ENCODE peak calls at places on chromosomes 12 and 14, in four cellular contexts. L is hepatic stellate cell, T is ACHN, X is type B pancreatic cell. H is an unnamed sample.

GRCh38 chr14:68135566-68135965 is 316.0 kb downstream of the RAD51B start:
- DNase-seq in L (no peak), T (no peak), X (no peak), H (no peak)

GRCh38 chr12:55931317-55931779 is 386 bp downstream of the DGKA start:
- DNase-seq in L (peak; percentile 36), T (peak; percentile 49), X (no peak), H (no peak)

GRCh38 chr12:110937104-110937641 is 16.8 kb upstream of the MYL2 start:
- DNase-seq in L (peak; percentile 69), T (peak; percentile 57), X (peak; percentile 80), H (no peak)

GRCh38 chr12:16844875-16845274 is 238.9 kb upstream of the LMO3 start:
- DNase-seq in L (no peak), T (peak; percentile 8), X (no peak), H (no peak)

GRCh38 chr14:81062816-81063215 is 107.4 kb downstream of the TSHR start:
- DNase-seq in L (no peak), T (no peak), X (no peak), H (no peak)

GRCh38 chr12:52151859-52152783 is 39.7 kb downstream of the KRT80 start:
- DNase-seq in L (peak; percentile 80), T (peak; percentile 85), X (no peak), H (no peak)

GRCh38 chr12:39102474-39103209 is 197.3 kb upstream of the CPNE8 start:
- DNase-seq in L (no peak), T (no peak), X (no peak), H (no peak)

GRCh38 chr14:102058931-102059330 is 27.9 kb downstream of the HSP90AA1 start:
- DNase-seq in L (no peak), T (no peak), X (no peak), H (no peak)

GRCh38 chr14:67517083-67517482 is 16.0 kb upstream of the PLEKHH1 start:
- DNase-seq in L (no peak), T (peak; percentile 35), X (no peak), H (no peak)

GRCh38 chr14:75833326-75834020 is 148.3 kb downstream of the TGFB3 start:
- DNase-seq in L (no peak), T (no peak), X (no peak), H (no peak)

GRCh38 chr14:22532345-22533056 is 56.5 kb downstream of the DAD1 start:
- DNase-seq in L (peak; percentile 66), T (no peak), X (no peak), H (no peak)

GRCh38 chr12:71455028-71455737 is 15.6 kb downstream of the LGR5 start:
- DNase-seq in L (no peak), T (no peak), X (no peak), H (no peak)

GRCh38 chr14:47302121-47302520 is 373.3 kb downstream of the MDGA2 start:
- DNase-seq in L (no peak), T (peak; percentile 73), X (no peak), H (no peak)

GRCh38 chr12:128856035-128856790 is 2.9 kb downstream of the GLT1D1 start:
- DNase-seq in L (no peak), T (no peak), X (no peak), H (no peak)

GRCh38 chr14:103928011-103928890 is at the start of gene TDRD9:
- DNase-seq in L (no peak), T (no peak), X (no peak), H (no peak)

GRCh38 chr14:68444449-68445168 is 348.3 kb downstream of the ZFP36L1 start:
- DNase-seq in L (no peak), T (peak; percentile 50), X (no peak), H (no peak)

GRCh38 chr14:106848330-106849121 is 1322.1 kb downstream of the TMEM121 start:
- DNase-seq in L (no peak), T (peak; percentile 82), X (no peak), H (no peak)

GRCh38 chr12:106898001-106898966 is 57.4 kb upstream of the TMEM263 start:
- DNase-seq in L (no peak), T (no peak), X (no peak), H (no peak)

GRCh38 chr12:104896146-104896545 is 61.9 kb downstream of the SLC41A2 start:
- DNase-seq in L (no peak), T (no peak), X (no peak), H (no peak)

GRCh38 chr14:24351517-24351916 is 11.7 kb upstream of the RIPK3 start:
- DNase-seq in L (peak; percentile 31), T (no peak), X (no peak), H (no peak)

GRCh38 chr14:38105106-38105702 is 102.5 kb upstream of the SSTR1 start:
- DNase-seq in L (no peak), T (no peak), X (no peak), H (no peak)

GRCh38 chr14:69580009-69580577 is 5.4 kb upstream of the CCDC177 start:
- DNase-seq in L (peak; percentile 39), T (peak; percentile 24), X (no peak), H (no peak)

GRCh38 chr12:91133871-91134270 is 22.6 kb upstream of the LUM start:
- DNase-seq in L (no peak), T (no peak), X (no peak), H (no peak)

GRCh38 chr12:57240069-57240921 is 10.7 kb downstream of the STAC3 start:
- DNase-seq in L (peak; percentile 75), T (peak; percentile 65), X (no peak), H (no peak)

GRCh38 chr14:30069536-30069935 is 141.9 kb upstream of the PRKD1 start:
- DNase-seq in L (no peak), T (no peak), X (no peak), H (no peak)

GRCh38 chr12:110246690-110247339 is 34.2 kb upstream of the ATP2A2 start:
- DNase-seq in L (no peak), T (no peak), X (no peak), H (no peak)

GRCh38 chr14:48323655-48324054 is 648.2 kb upstream of the MDGA2 start:
- DNase-seq in L (no peak), T (no peak), X (no peak), H (no peak)

GRCh38 chr14:63295231-63295685 is 23.5 kb downstream of the GPHB5 start:
- DNase-seq in L (no peak), T (no peak), X (no peak), H (no peak)

GRCh38 chr14:95037273-95037672 is 120.1 kb downstream of the DICER1 start:
- DNase-seq in L (no peak), T (no peak), X (peak; percentile 53), H (no peak)

GRCh38 chr14:72450473-72451044 is 443.3 kb downstream of the DPF3 start:
- DNase-seq in L (no peak), T (no peak), X (no peak), H (no peak)

GRCh38 chr14:92613008-92613658 is 99.6 kb downstream of the RIN3 start:
- DNase-seq in L (no peak), T (peak; percentile 36), X (no peak), H (no peak)

GRCh38 chr12:4380332-4380731 is 820 bp upstream of the FGF23 start:
- DNase-seq in L (no peak), T (no peak), X (no peak), H (no peak)

GRCh38 chr12:78210894-78211302 is 380.2 kb downstream of the NAV3 start:
- DNase-seq in L (no peak), T (peak; percentile 90), X (no peak), H (no peak)

GRCh38 chr12:3092770-3093169 is 15.6 kb downstream of the TSPAN9 start:
- DNase-seq in L (no peak), T (no peak), X (no peak), H (no peak)

H was measured in vagina.